ENCODE peak calls at places on chromosomes 2 and 18, in ten cellular contexts. M is skeletal muscle cell, E is tibial artery, I is K562, W is HFF-Myc, X is PC-3, F is mammary epithelial cell, K is fibroblast of mammary gland, D is AG10803, L is H7. O is an unnamed sample.

GRCh38 chr2:88117976-88118375 is 9.9 kb downstream of the FABP1 start:
- DNase-seq in M (no peak), E (no peak), I (no peak), W (no peak), X (peak), F (no peak), K (no peak), D (no peak), L (no peak), O (no peak)

GRCh38 chr2:115299207-115299606 is 856.8 kb downstream of the DPP10 start:
- DNase-seq in M (no peak), E (no peak), I (no peak), W (no peak), X (no peak), F (no peak), K (no peak), D (no peak), L (no peak), O (no peak)

GRCh38 chr2:39304200-39304599 is 60.4 kb upstream of the CDKL4 start:
- DNase-seq in M (no peak), E (no peak), I (no peak), W (no peak), X (no peak), F (peak), K (peak), D (peak), L (no peak), O (no peak)

GRCh38 chr2:149858916-149859634 is 271.5 kb upstream of the MMADHC start:
- DNase-seq in M (peak), E (no peak), I (no peak), W (peak), X (peak), F (no peak), K (peak), D (peak), L (no peak), O (no peak)

GRCh38 chr2:160940699-160941098 is 219.5 kb upstream of the TANK start:
- DNase-seq in M (no peak), E (no peak), I (no peak), W (no peak), X (no peak), F (peak), K (peak), D (peak), L (no peak), O (no peak)

GRCh38 chr2:29855924-29856639 is 65.3 kb downstream of the ALK start:
- DNase-seq in M (no peak), E (no peak), I (no peak), W (no peak), X (no peak), F (no peak), K (no peak), D (no peak), L (no peak), O (no peak)

GRCh38 chr2:224039770-224040088 is 643 bp upstream of the SERPINE2 start:
- DNase-seq in M (no peak), E (no peak), I (no peak), W (no peak), X (no peak), F (no peak), K (no peak), D (no peak), L (peak), O (no peak)

GRCh38 chr2:174546519-174547506 is 50.8 kb downstream of the WIPF1 start:
- DNase-seq in M (peak), E (no peak), I (peak), W (no peak), X (peak), F (peak), K (peak), D (peak), L (peak), O (no peak)

GRCh38 chr2:135121016-135121657 is 69.0 kb downstream of the RAB3GAP1 start:
- DNase-seq in M (no peak), E (no peak), I (no peak), W (no peak), X (no peak), F (no peak), K (no peak), D (no peak), L (no peak), O (no peak)

GRCh38 chr2:23524261-23524706 is 139.3 kb downstream of the KLHL29 start:
- DNase-seq in M (no peak), E (peak), I (no peak), W (peak), X (peak), F (peak), K (peak), D (peak), L (no peak), O (no peak)

GRCh38 chr2:136238552-136239346 is 120.8 kb upstream of the CXCR4 start:
- DNase-seq in M (no peak), E (no peak), I (no peak), W (peak), X (peak), F (peak), K (peak), D (peak), L (peak), O (no peak)

GRCh38 chr2:112055833-112056625 is 960 bp downstream of the TMEM87B start:
- DNase-seq in M (peak), E (peak), I (peak), W (peak), X (peak), F (peak), K (peak), D (peak), L (peak), O (peak)

GRCh38 chr2:29130295-29130694 is 15.1 kb downstream of the CLIP4 start:
- DNase-seq in M (peak), E (no peak), I (peak), W (peak), X (peak), F (peak), K (peak), D (peak), L (no peak), O (no peak)

GRCh38 chr18:3319894-3320438 is 58.0 kb downstream of the MYL12B start:
- DNase-seq in M (no peak), E (no peak), I (no peak), W (no peak), X (no peak), F (no peak), K (no peak), D (no peak), L (no peak), O (no peak)

GRCh38 chr2:121075641-121076500 is 209.1 kb downstream of the TFCP2L1 start:
- DNase-seq in M (no peak), E (no peak), I (no peak), W (no peak), X (peak), F (no peak), K (no peak), D (no peak), L (peak), O (no peak)

GRCh38 chr18:48835745-48836191 is 115.0 kb downstream of the SMAD7 start:
- DNase-seq in M (no peak), E (peak), I (no peak), W (no peak), X (no peak), F (no peak), K (no peak), D (no peak), L (peak), O (no peak)

GRCh38 chr2:235105821-235106359 is 154.1 kb downstream of the SH3BP4 start:
- DNase-seq in M (no peak), E (no peak), I (no peak), W (no peak), X (no peak), F (no peak), K (no peak), D (no peak), L (no peak), O (no peak)

GRCh38 chr2:64842030-64842429 is 147.2 kb upstream of the SLC1A4 start:
- DNase-seq in M (no peak), E (no peak), I (no peak), W (no peak), X (no peak), F (no peak), K (no peak), D (no peak), L (no peak), O (no peak)

GRCh38 chr2:100654611-100655010 is 91.8 kb downstream of the PDCL3 start:
- DNase-seq in M (no peak), E (no peak), I (no peak), W (no peak), X (no peak), F (no peak), K (no peak), D (no peak), L (no peak), O (no peak)

GRCh38 chr2:164841719-164842623 is at the start of gene COBLL1:
- DNase-seq in M (no peak), E (peak), I (peak), W (peak), X (peak), F (peak), K (peak), D (peak), L (peak), O (peak)
- H3K4me3 ChIP-seq in M (peak), E (peak), I (peak), W (peak), X (peak), F (peak), K (peak), D (peak), L (peak), O (peak)

GRCh38 chr2:241640165-241640795 is 2.8 kb downstream of the ATG4B start:
- DNase-seq in M (no peak), E (no peak), I (no peak), W (no peak), X (no peak), F (no peak), K (no peak), D (no peak), L (no peak), O (no peak)
- H3K4me3 ChIP-seq in M (no peak), E (no peak), I (no peak), W (no peak), X (no peak), F (no peak), K (no peak), D (no peak), L (no peak), O (no peak)

DNA sequence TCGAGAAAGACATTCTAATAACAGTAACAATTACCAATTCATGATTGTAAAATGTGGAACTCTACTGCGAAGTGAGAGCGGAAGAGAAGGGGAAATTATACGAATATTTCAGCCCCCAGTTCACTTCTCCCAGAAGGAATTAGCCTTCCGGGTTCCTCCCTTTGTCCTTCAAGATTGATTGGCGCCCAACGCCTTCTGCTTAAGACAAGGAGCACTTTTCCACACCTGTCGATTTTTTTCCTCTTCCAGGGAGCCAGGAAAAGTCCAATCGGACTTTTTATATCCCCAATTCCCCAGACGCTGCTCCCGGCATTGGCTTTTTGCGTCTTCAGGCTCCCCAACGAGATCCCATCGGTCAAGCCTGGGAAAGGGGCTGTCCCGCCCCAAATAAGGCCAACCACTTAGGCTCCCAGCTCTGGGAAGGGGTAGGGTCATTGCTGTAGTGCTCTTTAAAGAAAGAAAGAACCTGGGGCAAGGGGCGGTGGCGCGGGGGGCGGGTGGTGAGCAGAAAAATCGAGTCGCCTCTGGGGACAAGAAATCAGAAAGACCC is 1.5 kb downstream of the DSC2 start:
- DNase-seq in M (no peak), E (no peak), I (peak), W (no peak), X (no peak), F (peak), K (no peak), D (no peak), L (peak), O (peak)
- H3K4me3 ChIP-seq in M (peak), E (peak), I (peak), W (no peak), X (peak), F (peak), K (no peak), D (no peak), L (peak), O (peak)

DNA sequence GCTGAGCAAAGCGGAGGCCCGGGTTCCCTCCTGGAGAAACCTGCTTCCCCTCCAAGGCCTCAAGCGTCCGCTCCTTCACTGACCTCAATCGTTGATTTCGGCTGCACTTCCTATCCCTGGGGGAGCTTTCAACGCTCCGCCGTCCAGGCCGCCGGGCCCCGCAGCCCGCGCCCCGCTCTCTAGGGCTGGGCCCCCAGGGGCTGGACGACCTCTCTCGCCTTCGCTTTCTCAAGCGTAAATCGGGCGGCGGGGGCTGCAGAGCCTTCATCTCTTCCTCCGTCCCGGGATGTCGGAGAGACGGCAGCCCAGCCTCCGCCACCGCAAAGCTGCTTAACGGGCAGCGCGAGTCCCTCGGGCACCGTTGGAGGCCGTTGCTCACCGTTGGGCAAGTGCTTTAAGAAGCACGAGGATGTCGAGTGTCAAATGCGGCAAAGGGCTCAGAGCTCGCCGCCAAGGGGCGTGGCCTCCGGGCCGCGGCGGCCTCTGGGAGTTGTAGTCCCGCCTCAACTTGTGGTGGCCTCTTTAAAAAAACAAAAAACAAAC is 8.5 kb downstream of the HES6 start:
- DNase-seq in M (no peak), E (peak), I (peak), W (no peak), X (no peak), F (peak), K (peak), D (no peak), L (peak), O (peak)
- H3K4me3 ChIP-seq in M (peak), E (peak), I (peak), W (peak), X (no peak), F (peak), K (peak), D (no peak), L (peak), O (peak)

GRCh38 chr18:59051470-59052165 is 88.1 kb upstream of the SEC11C start:
- DNase-seq in M (peak), E (peak), I (no peak), W (no peak), X (no peak), F (no peak), K (peak), D (no peak), L (no peak), O (no peak)
- H3K4me3 ChIP-seq in M (no peak), E (no peak), I (no peak), W (no peak), X (no peak), F (no peak), K (no peak), D (no peak), L (no peak), O (no peak)

GRCh38 chr2:85748039-85748438 is 5.8 kb upstream of the ATOH8 start:
- DNase-seq in M (no peak), E (no peak), I (no peak), W (no peak), X (no peak), F (no peak), K (no peak), D (no peak), L (no peak), O (no peak)
- H3K4me3 ChIP-seq in M (no peak), E (no peak), I (no peak), W (no peak), X (no peak), F (no peak), K (no peak), D (no peak), L (no peak), O (no peak)